ENCODE peak calls at places on chromosomes 12 and 14, in five cellular contexts. One of them, this sample, is unnamed.

GRCh38 chr12:113853491-113853890 is 112.6 kb downstream of the RBM19 start:
- ATAC-seq in A549: no peak
- ATAC-seq in right lobe of liver: no peak
- ATAC-seq in HCT116: no peak
- ATAC-seq in GM12878: no peak
- ATAC-seq in this sample: no peak

GRCh38 chr12:2904260-2904659 is 13.6 kb downstream of the TULP3 start:
- ATAC-seq in A549: no peak
- ATAC-seq in right lobe of liver: no peak
- ATAC-seq in HCT116: no peak
- ATAC-seq in GM12878: peak
- ATAC-seq in this sample: no peak

GRCh38 chr12:47222960-47223847 is 143.4 kb upstream of the AMIGO2 start:
- ATAC-seq in A549: peak
- ATAC-seq in right lobe of liver: peak
- ATAC-seq in HCT116: no peak
- ATAC-seq in GM12878: peak
- ATAC-seq in this sample: no peak

GRCh38 chr12:5581616-5582367 is 149.9 kb downstream of the NTF3 start:
- ATAC-seq in A549: no peak
- ATAC-seq in right lobe of liver: no peak
- ATAC-seq in HCT116: no peak
- ATAC-seq in GM12878: no peak
- ATAC-seq in this sample: no peak

GRCh38 chr14:59018978-59019377 is 169.5 kb upstream of the DAAM1 start:
- ATAC-seq in A549: no peak
- ATAC-seq in right lobe of liver: no peak
- ATAC-seq in HCT116: peak
- ATAC-seq in GM12878: peak
- ATAC-seq in this sample: no peak

GRCh38 chr12:46908236-46908935 is 82.6 kb upstream of the SLC38A4 start:
- ATAC-seq in A549: no peak
- ATAC-seq in right lobe of liver: peak
- ATAC-seq in HCT116: peak
- ATAC-seq in GM12878: peak
- ATAC-seq in this sample: no peak

GRCh38 chr14:59117754-59118153 is 70.7 kb upstream of the DAAM1 start:
- ATAC-seq in A549: no peak
- ATAC-seq in right lobe of liver: no peak
- ATAC-seq in HCT116: no peak
- ATAC-seq in GM12878: peak
- ATAC-seq in this sample: no peak

GRCh38 chr12:12913626-12914388 is 22.4 kb downstream of the GPRC5A start:
- ATAC-seq in A549: no peak
- ATAC-seq in right lobe of liver: no peak
- ATAC-seq in HCT116: no peak
- ATAC-seq in GM12878: no peak
- ATAC-seq in this sample: no peak

GRCh38 chr12:70733385-70733784 is 96.2 kb upstream of the PTPRB start:
- ATAC-seq in A549: peak
- ATAC-seq in right lobe of liver: peak
- ATAC-seq in HCT116: peak
- ATAC-seq in GM12878: peak
- ATAC-seq in this sample: no peak

GRCh38 chr12:76519538-76519937 is 40.0 kb downstream of the OSBPL8 start:
- ATAC-seq in A549: no peak
- ATAC-seq in right lobe of liver: peak
- ATAC-seq in HCT116: no peak
- ATAC-seq in GM12878: no peak
- ATAC-seq in this sample: no peak

GRCh38 chr14:25003537-25003936 is 46.4 kb downstream of the STXBP6 start:
- ATAC-seq in A549: no peak
- ATAC-seq in right lobe of liver: no peak
- ATAC-seq in HCT116: no peak
- ATAC-seq in GM12878: peak
- ATAC-seq in this sample: no peak

GRCh38 chr12:124694250-124694649 is 126.8 kb upstream of the NCOR2 start:
- ATAC-seq in A549: no peak
- ATAC-seq in right lobe of liver: peak
- ATAC-seq in HCT116: no peak
- ATAC-seq in GM12878: peak
- ATAC-seq in this sample: no peak

GRCh38 chr14:101320386-101320785 is 240.9 kb upstream of the DIO3 start:
- ATAC-seq in A549: no peak
- ATAC-seq in right lobe of liver: no peak
- ATAC-seq in HCT116: no peak
- ATAC-seq in GM12878: no peak
- ATAC-seq in this sample: no peak

GRCh38 chr14:101912841-101913240 is 51.5 kb upstream of the DYNC1H1 start:
- ATAC-seq in A549: no peak
- ATAC-seq in right lobe of liver: no peak
- ATAC-seq in HCT116: no peak
- ATAC-seq in GM12878: no peak
- ATAC-seq in this sample: no peak

GRCh38 chr14:37583358-37584210 is 11.5 kb downstream of the FOXA1 start:
- ATAC-seq in A549: peak
- ATAC-seq in right lobe of liver: peak
- ATAC-seq in HCT116: peak
- ATAC-seq in GM12878: no peak
- ATAC-seq in this sample: no peak

GRCh38 chr14:91255026-91255695 is 10.7 kb upstream of the GPR68 start:
- ATAC-seq in A549: no peak
- ATAC-seq in right lobe of liver: no peak
- ATAC-seq in HCT116: peak
- ATAC-seq in GM12878: no peak
- ATAC-seq in this sample: no peak

GRCh38 chr14:71242237-71242748 is 335.0 kb downstream of the PCNX1 start:
- ATAC-seq in A549: no peak
- ATAC-seq in right lobe of liver: no peak
- ATAC-seq in HCT116: no peak
- ATAC-seq in GM12878: no peak
- ATAC-seq in this sample: no peak

GRCh38 chr14:100567009-100567876 is 20.0 kb downstream of the BEGAIN start:
- ATAC-seq in A549: peak
- ATAC-seq in right lobe of liver: no peak
- ATAC-seq in HCT116: no peak
- ATAC-seq in GM12878: peak
- ATAC-seq in this sample: no peak

GRCh38 chr12:122743895-122744525 is 8.6 kb upstream of the DENR start:
- ATAC-seq in A549: no peak
- ATAC-seq in right lobe of liver: peak
- ATAC-seq in HCT116: no peak
- ATAC-seq in GM12878: no peak
- ATAC-seq in this sample: no peak

GRCh38 chr12:95481072-95481471 is 7.1 kb downstream of the METAP2 start:
- ATAC-seq in A549: no peak
- ATAC-seq in right lobe of liver: no peak
- ATAC-seq in HCT116: no peak
- ATAC-seq in GM12878: peak
- ATAC-seq in this sample: no peak

GRCh38 chr14:54738009-54738408 is 164.6 kb downstream of the GCH1 start:
- ATAC-seq in A549: no peak
- ATAC-seq in right lobe of liver: no peak
- ATAC-seq in HCT116: no peak
- ATAC-seq in GM12878: peak
- ATAC-seq in this sample: peak

GRCh38 chr12:24233519-24234246 is 284.2 kb upstream of the SOX5 start:
- ATAC-seq in A549: no peak
- ATAC-seq in right lobe of liver: peak
- ATAC-seq in HCT116: no peak
- ATAC-seq in GM12878: no peak
- ATAC-seq in this sample: no peak

GRCh38 chr14:100178691-100179090 is 19.2 kb upstream of the DEGS2 start:
- ATAC-seq in A549: no peak
- ATAC-seq in right lobe of liver: no peak
- ATAC-seq in HCT116: no peak
- ATAC-seq in GM12878: no peak
- ATAC-seq in this sample: no peak

GRCh38 chr14:100979780-100980179 is 76.3 kb upstream of the RTL1 start:
- ATAC-seq in A549: peak
- ATAC-seq in right lobe of liver: no peak
- ATAC-seq in HCT116: no peak
- ATAC-seq in GM12878: no peak
- ATAC-seq in this sample: no peak

GRCh38 chr12:18361431-18361830 is 100.1 kb downstream of the PIK3C2G start:
- ATAC-seq in A549: no peak
- ATAC-seq in right lobe of liver: no peak
- ATAC-seq in HCT116: no peak
- ATAC-seq in GM12878: no peak
- ATAC-seq in this sample: no peak

GRCh38 chr14:89892953-89893352 is 61.6 kb downstream of the EFCAB11 start:
- ATAC-seq in A549: no peak
- ATAC-seq in right lobe of liver: no peak
- ATAC-seq in HCT116: no peak
- ATAC-seq in GM12878: no peak
- ATAC-seq in this sample: no peak

GRCh38 chr14:61188196-61188595 is 92.9 kb downstream of the TMEM30B start:
- ATAC-seq in A549: peak
- ATAC-seq in right lobe of liver: peak
- ATAC-seq in HCT116: peak
- ATAC-seq in GM12878: peak
- ATAC-seq in this sample: peak

GRCh38 chr12:21502164-21502496 is 541 bp downstream of the GOLT1B start:
- ATAC-seq in A549: peak
- ATAC-seq in right lobe of liver: peak
- ATAC-seq in HCT116: peak
- ATAC-seq in GM12878: peak
- ATAC-seq in this sample: no peak

GRCh38 chr12:99122496-99122895 is 477.4 kb downstream of the APAF1 start:
- ATAC-seq in A549: no peak
- ATAC-seq in right lobe of liver: no peak
- ATAC-seq in HCT116: no peak
- ATAC-seq in GM12878: no peak
- ATAC-seq in this sample: no peak

GRCh38 chr12:116697305-116698130 is 40.4 kb downstream of the SPRING1 start:
- ATAC-seq in A549: peak
- ATAC-seq in right lobe of liver: peak
- ATAC-seq in HCT116: peak
- ATAC-seq in GM12878: peak
- ATAC-seq in this sample: no peak

GRCh38 chr14:95320076-95320895 is 578 bp upstream of the CLMN start:
- ATAC-seq in A549: no peak
- ATAC-seq in right lobe of liver: no peak
- ATAC-seq in HCT116: peak
- ATAC-seq in GM12878: no peak
- ATAC-seq in this sample: peak

GRCh38 chr12:64699504-64700115 is 59.6 kb downstream of the GNS start:
- ATAC-seq in A549: no peak
- ATAC-seq in right lobe of liver: peak
- ATAC-seq in HCT116: no peak
- ATAC-seq in GM12878: no peak
- ATAC-seq in this sample: peak

GRCh38 chr12:53299454-53300180 is at the start of gene MYG1:
- ATAC-seq in A549: peak
- ATAC-seq in right lobe of liver: peak
- ATAC-seq in HCT116: peak
- ATAC-seq in GM12878: peak
- ATAC-seq in this sample: peak
- TF ChIP-seq POLR2A in A549: peak
- TF ChIP-seq POLR2A in right lobe of liver: peak
- TF ChIP-seq POLR2A in HCT116: peak
- TF ChIP-seq POLR2A in GM12878: peak
- TF ChIP-seq POLR2A in this sample: peak

GRCh38 chr12:68361953-68362352 is 29.8 kb upstream of the MDM1 start:
- ATAC-seq in A549: no peak
- ATAC-seq in right lobe of liver: no peak
- ATAC-seq in HCT116: no peak
- ATAC-seq in GM12878: no peak
- ATAC-seq in this sample: no peak
- H3K4me3 ChIP-seq in A549: no peak
- H3K4me3 ChIP-seq in right lobe of liver: no peak
- H3K4me3 ChIP-seq in HCT116: no peak
- H3K4me3 ChIP-seq in GM12878: no peak
- H3K4me3 ChIP-seq in this sample: no peak

DNA sequence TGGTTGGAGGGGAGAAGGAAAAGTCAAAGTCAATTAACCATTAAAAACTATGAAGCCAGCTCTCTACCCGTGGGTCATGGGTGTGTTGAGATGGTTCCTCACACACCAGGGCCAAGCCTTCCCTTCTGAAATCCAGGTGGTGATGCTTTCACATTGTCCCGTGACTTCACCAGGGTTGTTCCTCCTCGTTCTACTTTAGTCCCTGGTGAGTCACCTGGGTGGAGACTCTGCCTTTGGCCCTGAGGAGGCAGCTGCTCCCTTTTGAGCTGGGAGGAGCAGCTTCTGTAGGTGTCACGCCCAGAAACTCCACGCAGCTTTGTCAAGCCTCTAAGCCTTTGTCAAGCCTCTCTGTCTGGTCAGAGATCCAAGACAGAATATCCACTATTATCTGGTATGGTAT is 348.3 kb downstream of the BMP4 start:
- ATAC-seq in A549: peak
- ATAC-seq in right lobe of liver: peak
- ATAC-seq in HCT116: peak
- ATAC-seq in GM12878: peak
- ATAC-seq in this sample: no peak
- TF ChIP-seq POLR2A in A549: no peak
- TF ChIP-seq POLR2A in right lobe of liver: no peak
- TF ChIP-seq POLR2A in HCT116: no peak
- TF ChIP-seq POLR2A in GM12878: no peak
- TF ChIP-seq POLR2A in this sample: no peak

DNA sequence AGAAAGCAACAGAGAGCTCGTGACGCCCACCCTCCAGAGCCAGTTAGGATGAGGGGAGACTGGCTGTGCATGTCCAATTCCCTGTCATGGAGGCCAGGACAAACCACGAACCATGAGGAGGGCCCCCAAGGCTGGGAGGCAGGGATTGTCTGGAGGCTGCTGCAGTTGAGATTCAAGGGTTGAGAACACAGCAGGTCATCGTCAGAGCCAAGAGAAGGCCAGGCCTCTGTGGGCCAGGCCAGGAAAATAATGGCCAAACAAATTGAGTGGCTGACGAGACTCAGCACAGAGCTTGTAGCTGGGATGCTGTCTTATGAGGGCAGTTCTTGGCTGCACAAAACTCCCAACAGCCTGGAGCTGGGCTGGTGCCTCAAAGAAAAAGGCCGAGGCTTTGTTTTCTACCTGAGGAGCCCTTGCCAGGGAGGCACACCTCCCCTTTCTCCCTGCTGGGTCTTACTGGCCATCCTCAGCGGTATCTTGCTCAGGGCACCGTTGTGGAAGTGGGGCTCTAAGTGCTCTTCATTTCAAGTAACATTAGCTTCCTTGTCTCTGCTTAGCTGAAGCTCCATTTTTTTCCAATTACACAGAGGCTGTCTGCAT is 665.9 kb downstream of the BCL11B start:
- ATAC-seq in A549: no peak
- ATAC-seq in right lobe of liver: no peak
- ATAC-seq in HCT116: no peak
- ATAC-seq in GM12878: no peak
- ATAC-seq in this sample: no peak
- H3K4me3 ChIP-seq in A549: no peak
- H3K4me3 ChIP-seq in right lobe of liver: no peak
- H3K4me3 ChIP-seq in HCT116: no peak
- H3K4me3 ChIP-seq in GM12878: no peak
- H3K4me3 ChIP-seq in this sample: no peak

GRCh38 chr12:7369274-7369729 is 65.4 kb downstream of the ACSM4 start:
- ATAC-seq in A549: peak
- ATAC-seq in right lobe of liver: no peak
- ATAC-seq in HCT116: peak
- ATAC-seq in GM12878: peak
- ATAC-seq in this sample: no peak
- TF ChIP-seq POLR2A in A549: peak
- TF ChIP-seq POLR2A in right lobe of liver: no peak
- TF ChIP-seq POLR2A in HCT116: peak
- TF ChIP-seq POLR2A in GM12878: no peak
- TF ChIP-seq POLR2A in this sample: no peak

GRCh38 chr14:65303185-65303901 is 109.2 kb upstream of the FUT8 start:
- ATAC-seq in A549: no peak
- ATAC-seq in right lobe of liver: no peak
- ATAC-seq in HCT116: no peak
- ATAC-seq in GM12878: peak
- ATAC-seq in this sample: no peak
- H3K4me3 ChIP-seq in A549: no peak
- H3K4me3 ChIP-seq in right lobe of liver: no peak
- H3K4me3 ChIP-seq in HCT116: no peak
- H3K4me3 ChIP-seq in GM12878: peak
- H3K4me3 ChIP-seq in this sample: no peak